ENCODE peak calls at places on chromosomes 13 and 19, in five cellular contexts. F, U, B, G and V are unnamed samples.

GRCh38 chr13:45481688-45482087 is 16.9 kb downstream of the COG3 start:
- DNase-seq in F (no peak), U (no peak), B (no peak), G (peak), V (no peak)

GRCh38 chr13:48891586-48891985 is 84.1 kb upstream of the FNDC3A start:
- DNase-seq in F (peak), U (no peak), B (no peak), G (peak), V (peak)

GRCh38 chr19:34468400-34468799 is 13.2 kb upstream of the WTIP start:
- DNase-seq in F (peak), U (no peak), B (no peak), G (no peak), V (no peak)

GRCh38 chr13:51628059-51628852 is 44.0 kb downstream of the WDFY2 start:
- DNase-seq in F (no peak), U (no peak), B (no peak), G (no peak), V (no peak)

GRCh38 chr13:102779426-102780159 is 6.0 kb upstream of the TEX30 start:
- DNase-seq in F (peak), U (no peak), B (no peak), G (no peak), V (no peak)

GRCh38 chr13:28438598-28439334 is 56.2 kb downstream of the FLT1 start:
- DNase-seq in F (no peak), U (no peak), B (no peak), G (no peak), V (no peak)

GRCh38 chr13:42992585-42993122 is 613 bp upstream of the EPSTI1 start:
- DNase-seq in F (no peak), U (no peak), B (no peak), G (no peak), V (no peak)

GRCh38 chr19:6161271-6161850 is 25.9 kb downstream of the ACSBG2 start:
- DNase-seq in F (no peak), U (no peak), B (peak), G (peak), V (peak)

GRCh38 chr13:23574421-23574820 is 4.2 kb downstream of the TNFRSF19 start:
- DNase-seq in F (no peak), U (no peak), B (no peak), G (no peak), V (no peak)

GRCh38 chr13:26019881-26020535 is 31.8 kb downstream of the SHISA2 start:
- DNase-seq in F (peak), U (no peak), B (no peak), G (no peak), V (peak)

GRCh38 chr13:108060111-108060510 is 155.2 kb downstream of the LIG4 start:
- DNase-seq in F (no peak), U (no peak), B (no peak), G (no peak), V (no peak)

GRCh38 chr13:37357548-37357947 is 241.0 kb downstream of the POSTN start:
- DNase-seq in F (no peak), U (no peak), B (no peak), G (no peak), V (no peak)

GRCh38 chr19:47414469-47414868 is 4.9 kb downstream of the MEIS3 start:
- DNase-seq in F (no peak), U (no peak), B (no peak), G (no peak), V (peak)
- TF ChIP-seq CTCF in F (no peak), U (no peak), B (peak), G (no peak), V (no peak)

DNA sequence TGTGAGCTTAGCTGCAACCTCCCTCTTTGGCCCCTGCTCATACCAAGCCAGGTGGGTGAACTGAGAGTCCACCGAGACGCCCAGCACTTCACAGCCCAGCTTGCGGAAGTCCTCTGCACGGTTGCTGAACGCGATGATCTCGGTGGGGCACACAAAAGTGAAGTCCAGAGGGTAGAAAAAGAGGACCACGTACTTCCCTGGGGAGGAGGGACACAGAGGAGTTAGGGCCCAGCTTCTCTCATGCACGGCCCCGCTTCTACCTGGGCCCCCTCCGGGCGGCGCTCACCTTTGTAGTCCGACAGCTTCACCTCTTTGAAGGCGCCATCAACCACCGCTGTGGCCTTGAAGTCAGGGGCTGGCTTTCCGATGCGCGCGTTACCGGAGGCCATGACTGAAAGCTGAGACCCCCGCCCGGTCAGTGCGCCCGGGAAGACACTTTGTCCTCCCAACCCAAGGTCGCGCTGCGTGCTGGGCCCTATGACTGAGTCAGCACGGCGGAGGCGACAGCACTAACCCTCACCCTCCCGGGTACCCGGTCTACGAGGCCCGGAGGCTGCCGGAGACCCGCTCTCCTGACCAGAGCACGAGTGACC is 631 bp downstream of the PRDX2 start:
- DNase-seq in F (no peak), U (no peak), B (no peak), G (no peak), V (no peak)
- TF ChIP-seq CTCF in F (no peak), U (peak), B (no peak), G (no peak), V (no peak)

DNA sequence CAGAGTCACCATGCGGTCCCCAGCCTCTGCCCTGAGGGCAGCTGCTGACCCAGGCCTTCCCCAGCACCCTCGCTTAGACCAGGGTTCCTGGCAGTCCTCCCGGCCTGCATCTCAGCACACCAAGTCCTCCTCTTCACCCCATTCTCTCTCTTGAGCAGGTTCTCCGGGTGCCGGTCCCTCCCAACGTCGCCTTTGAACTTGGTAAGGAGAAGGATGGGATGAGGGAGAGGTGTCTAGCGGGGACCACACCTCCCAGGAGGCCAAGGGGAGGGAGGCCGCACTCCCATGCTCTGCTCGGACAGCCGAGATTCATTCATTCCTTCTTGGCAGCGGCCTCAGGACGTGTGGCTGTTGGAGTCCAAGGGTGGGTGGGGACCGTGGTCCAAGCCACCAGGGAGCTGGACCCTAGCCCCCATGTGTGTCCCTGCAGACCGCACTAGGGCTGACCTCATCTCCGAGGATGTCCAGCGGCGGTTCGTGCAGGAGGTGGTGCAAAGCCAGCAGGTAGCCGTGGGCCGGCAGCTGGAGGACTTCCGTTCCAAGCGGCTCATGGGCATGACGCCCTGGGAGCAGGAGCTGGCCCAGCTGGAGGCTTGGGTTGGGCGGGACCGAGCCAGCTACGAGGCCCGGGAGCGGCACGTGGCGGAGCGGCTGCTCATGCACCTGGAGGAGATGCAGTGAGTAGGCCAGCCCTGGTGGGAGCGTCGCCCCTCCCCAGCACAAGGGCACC is 9.4 kb downstream of the ARHGEF1 start:
- DNase-seq in F (no peak), U (no peak), B (no peak), G (no peak), V (no peak)
- TF ChIP-seq CTCF in F (no peak), U (no peak), B (no peak), G (no peak), V (no peak)

DNA sequence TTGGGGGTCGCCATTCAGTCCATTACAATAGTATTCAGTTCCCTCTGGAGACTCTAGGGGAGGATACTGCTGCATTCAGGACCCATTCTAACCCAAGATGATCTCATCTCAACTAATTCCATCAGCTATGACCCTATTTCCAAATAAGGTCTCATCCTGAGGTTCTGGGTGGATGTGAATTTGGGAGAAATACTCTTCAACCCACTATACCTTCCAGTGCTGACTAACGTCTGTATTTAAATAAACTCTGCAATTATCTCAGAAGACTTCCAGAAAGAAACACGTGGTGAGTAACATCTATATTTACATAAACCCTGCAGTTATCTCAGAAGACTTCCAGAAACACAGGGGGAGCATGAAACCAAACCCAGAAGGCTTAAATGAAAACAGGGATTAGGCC is 1300.7 kb downstream of the PCDH9 start:
- DNase-seq in F (no peak), U (no peak), B (no peak), G (no peak), V (no peak)
- TF ChIP-seq CTCF in F (no peak), U (no peak), B (no peak), G (no peak), V (no peak)

GRCh38 chr19:10431254-10431942 is 11.1 kb downstream of the PDE4A start:
- DNase-seq in F (no peak), U (no peak), B (no peak), G (no peak), V (no peak)
- TF ChIP-seq CTCF in F (no peak), U (peak), B (no peak), G (no peak), V (no peak)

DNA sequence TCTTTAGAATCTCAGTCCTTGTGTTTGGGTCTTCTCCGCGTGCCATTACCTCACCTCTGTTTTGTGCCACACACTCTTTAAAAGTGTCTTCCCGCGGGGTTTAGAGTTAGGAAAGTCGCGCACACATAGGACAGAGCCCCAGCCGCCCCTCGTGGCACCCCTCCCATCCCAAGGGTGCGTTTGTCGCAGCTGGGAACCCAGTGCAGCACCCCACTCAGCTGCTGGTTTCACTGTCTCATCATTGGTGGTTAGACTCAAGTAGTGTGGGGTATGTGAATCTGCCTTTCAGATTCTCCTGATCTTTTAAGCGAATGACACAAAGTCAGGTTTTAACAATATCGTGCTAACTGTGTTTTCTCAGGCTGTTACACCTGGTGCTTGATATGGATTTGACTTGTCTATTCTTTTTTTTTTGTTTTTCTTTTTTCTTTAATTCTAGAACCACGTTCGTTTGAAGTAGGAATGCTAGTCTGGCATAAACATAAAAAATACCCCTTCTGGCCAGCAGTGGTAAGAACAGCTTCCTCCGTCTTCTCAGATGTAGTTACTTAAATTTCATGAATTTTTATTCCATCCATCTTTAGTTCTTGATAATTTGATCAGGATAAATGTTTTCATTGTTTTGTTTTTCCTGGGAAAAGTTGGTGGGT is 19.5 kb upstream of the NDUFS7 start:
- DNase-seq in F (no peak), U (no peak), B (no peak), G (no peak), V (no peak)
- TF ChIP-seq CTCF in F (peak), U (no peak), B (no peak), G (peak), V (no peak)